ENCODE peak calls at places on chromosomes 13 and 19, in six cellular contexts. One of them, this sample, is unnamed. For H3K36me3, H3K9me3 and H3K4me1, the result is how much of the 10 kb centered on the place peaks cover.

GRCh38 chr19:17777840-17778620 is 16.9 kb upstream of the B3GNT3 start:
- DNase-seq in aorta: peak
- DNase-seq in stomach: peak
- DNase-seq in psoas muscle: peak
- DNase-seq in suprapubic skin: no peak
- DNase-seq in thoracic aorta: no peak
- DNase-seq in this sample: peak

GRCh38 chr13:94431987-94432386 is 47.5 kb downstream of the DCT start:
- DNase-seq in stomach: no peak
- DNase-seq in psoas muscle: no peak
- DNase-seq in suprapubic skin: no peak
- DNase-seq in aorta: no peak
- DNase-seq in thoracic aorta: no peak
- DNase-seq in this sample: no peak

GRCh38 chr13:79491715-79492114 is 10.8 kb downstream of the NDFIP2 start:
- DNase-seq in thoracic aorta: no peak
- DNase-seq in suprapubic skin: no peak
- DNase-seq in aorta: no peak
- DNase-seq in psoas muscle: no peak
- DNase-seq in stomach: no peak
- DNase-seq in this sample: no peak

GRCh38 chr19:31355330-31356289 is 6.4 kb upstream of the TSHZ3 start:
- DNase-seq in thoracic aorta: no peak
- DNase-seq in stomach: no peak
- DNase-seq in aorta: no peak
- DNase-seq in psoas muscle: no peak
- DNase-seq in suprapubic skin: no peak
- DNase-seq in this sample: no peak

GRCh38 chr13:113495494-113496251 is 5.2 kb upstream of the DCUN1D2 start:
- DNase-seq in suprapubic skin: no peak
- DNase-seq in stomach: no peak
- DNase-seq in psoas muscle: no peak
- DNase-seq in aorta: no peak
- DNase-seq in thoracic aorta: no peak
- DNase-seq in this sample: no peak

GRCh38 chr19:58552655-58553054 is 2.2 kb downstream of the CHMP2A start:
- DNase-seq in suprapubic skin: no peak
- DNase-seq in aorta: no peak
- DNase-seq in psoas muscle: no peak
- DNase-seq in stomach: no peak
- DNase-seq in thoracic aorta: no peak
- DNase-seq in this sample: no peak

GRCh38 chr13:79741006-79741405 is 260.1 kb downstream of the NDFIP2 start:
- DNase-seq in thoracic aorta: no peak
- DNase-seq in stomach: no peak
- DNase-seq in psoas muscle: no peak
- DNase-seq in suprapubic skin: no peak
- DNase-seq in aorta: no peak
- DNase-seq in this sample: peak

GRCh38 chr19:29687244-29687896 is 22.1 kb downstream of the PLEKHF1 start:
- DNase-seq in suprapubic skin: no peak
- DNase-seq in thoracic aorta: no peak
- DNase-seq in aorta: no peak
- DNase-seq in psoas muscle: peak
- DNase-seq in stomach: no peak
- DNase-seq in this sample: peak

GRCh38 chr19:7743425-7743841 is 3.9 kb downstream of the CD209 start:
- DNase-seq in suprapubic skin: no peak
- DNase-seq in thoracic aorta: no peak
- DNase-seq in stomach: no peak
- DNase-seq in psoas muscle: no peak
- DNase-seq in aorta: no peak
- DNase-seq in this sample: no peak

GRCh38 chr19:44943801-44944249 is 1.8 kb downstream of the APOC4 start:
- DNase-seq in stomach: peak
- DNase-seq in psoas muscle: peak
- DNase-seq in aorta: no peak
- DNase-seq in suprapubic skin: no peak
- DNase-seq in thoracic aorta: no peak
- DNase-seq in this sample: no peak

GRCh38 chr13:94641432-94641941 is 39.8 kb downstream of the GPR180 start:
- DNase-seq in suprapubic skin: no peak
- DNase-seq in stomach: no peak
- DNase-seq in psoas muscle: no peak
- DNase-seq in aorta: no peak
- DNase-seq in thoracic aorta: no peak
- DNase-seq in this sample: no peak

GRCh38 chr13:52845766-52846566 is 2.5 kb downstream of the PCDH8 start:
- DNase-seq in aorta: peak
- DNase-seq in stomach: no peak
- DNase-seq in thoracic aorta: no peak
- DNase-seq in psoas muscle: peak
- DNase-seq in suprapubic skin: no peak
- DNase-seq in this sample: no peak

GRCh38 chr19:16144216-16144581 is 714 bp downstream of the HSH2D start:
- DNase-seq in thoracic aorta: no peak
- DNase-seq in stomach: no peak
- DNase-seq in aorta: no peak
- DNase-seq in psoas muscle: no peak
- DNase-seq in suprapubic skin: no peak
- DNase-seq in this sample: no peak

GRCh38 chr19:1425102-1425842 is 12.9 kb upstream of the RPS15 start:
- DNase-seq in suprapubic skin: no peak
- DNase-seq in psoas muscle: no peak
- DNase-seq in stomach: no peak
- DNase-seq in aorta: no peak
- DNase-seq in thoracic aorta: no peak
- DNase-seq in this sample: no peak

GRCh38 chr13:66312312-66313087 is 917.6 kb downstream of the PCDH9 start:
- DNase-seq in thoracic aorta: no peak
- DNase-seq in psoas muscle: no peak
- DNase-seq in stomach: peak
- DNase-seq in suprapubic skin: no peak
- DNase-seq in aorta: no peak
- DNase-seq in this sample: no peak

GRCh38 chr13:47215741-47216140 is 318.9 kb upstream of the HTR2A start:
- DNase-seq in aorta: no peak
- DNase-seq in stomach: no peak
- DNase-seq in thoracic aorta: no peak
- DNase-seq in psoas muscle: no peak
- DNase-seq in suprapubic skin: no peak
- DNase-seq in this sample: peak

GRCh38 chr19:54266133-54266532 is 9.1 kb upstream of the LILRB5 start:
- DNase-seq in aorta: peak
- DNase-seq in psoas muscle: peak
- DNase-seq in stomach: peak
- DNase-seq in thoracic aorta: no peak
- DNase-seq in suprapubic skin: peak
- DNase-seq in this sample: peak

GRCh38 chr13:36133950-36134349 is 2.8 kb upstream of the DCLK1 start:
- DNase-seq in aorta: no peak
- DNase-seq in psoas muscle: no peak
- DNase-seq in thoracic aorta: no peak
- DNase-seq in stomach: no peak
- DNase-seq in suprapubic skin: no peak
- DNase-seq in this sample: no peak

GRCh38 chr13:102555914-102556553 is 40.8 kb upstream of the TPP2 start:
- DNase-seq in suprapubic skin: no peak
- DNase-seq in aorta: no peak
- DNase-seq in psoas muscle: no peak
- DNase-seq in stomach: no peak
- DNase-seq in thoracic aorta: no peak
- DNase-seq in this sample: peak

GRCh38 chr13:79549355-79550106 is 68.6 kb downstream of the NDFIP2 start:
- DNase-seq in psoas muscle: no peak
- DNase-seq in suprapubic skin: no peak
- DNase-seq in stomach: no peak
- DNase-seq in thoracic aorta: no peak
- DNase-seq in aorta: no peak
- DNase-seq in this sample: peak

GRCh38 chr19:29699861-29700260 is 15.2 kb downstream of the C19orf12 start:
- DNase-seq in suprapubic skin: no peak
- DNase-seq in psoas muscle: no peak
- DNase-seq in thoracic aorta: no peak
- DNase-seq in aorta: peak
- DNase-seq in stomach: no peak
- DNase-seq in this sample: no peak

GRCh38 chr19:53876651-53877224 is 5.3 kb upstream of the PRKCG start:
- DNase-seq in psoas muscle: no peak
- DNase-seq in aorta: no peak
- DNase-seq in suprapubic skin: no peak
- DNase-seq in thoracic aorta: no peak
- DNase-seq in stomach: no peak
- DNase-seq in this sample: no peak

GRCh38 chr13:36297600-36298338 is at the start of gene CCDC169:
- DNase-seq in psoas muscle: peak
- DNase-seq in suprapubic skin: peak
- DNase-seq in aorta: peak
- DNase-seq in thoracic aorta: peak
- DNase-seq in stomach: peak
- DNase-seq in this sample: peak

GRCh38 chr19:40908981-40909380 is 26.9 kb upstream of the CYP2A7 start:
- DNase-seq in aorta: no peak
- DNase-seq in thoracic aorta: no peak
- DNase-seq in psoas muscle: no peak
- DNase-seq in suprapubic skin: no peak
- DNase-seq in stomach: no peak
- DNase-seq in this sample: no peak

GRCh38 chr19:40467007-40467565 is 285 bp downstream of the SPTBN4 start:
- DNase-seq in suprapubic skin: no peak
- DNase-seq in thoracic aorta: no peak
- DNase-seq in aorta: no peak
- DNase-seq in stomach: no peak
- DNase-seq in psoas muscle: no peak
- DNase-seq in this sample: no peak

GRCh38 chr13:32309812-32310706 is 5.1 kb downstream of the ZAR1L start:
- DNase-seq in psoas muscle: no peak
- DNase-seq in stomach: no peak
- DNase-seq in thoracic aorta: no peak
- DNase-seq in suprapubic skin: no peak
- DNase-seq in aorta: no peak
- DNase-seq in this sample: peak

GRCh38 chr19:3668331-3669133 is 31.7 kb downstream of the PIP5K1C start:
- DNase-seq in suprapubic skin: no peak
- DNase-seq in psoas muscle: no peak
- DNase-seq in stomach: no peak
- DNase-seq in thoracic aorta: no peak
- DNase-seq in aorta: no peak
- DNase-seq in this sample: no peak

GRCh38 chr13:102191951-102192461 is 209.8 kb downstream of the FGF14 start:
- DNase-seq in psoas muscle: no peak
- DNase-seq in thoracic aorta: no peak
- DNase-seq in suprapubic skin: no peak
- DNase-seq in aorta: no peak
- DNase-seq in stomach: no peak
- DNase-seq in this sample: no peak

GRCh38 chr13:60627071-60627686 is 230.2 kb downstream of the TDRD3 start:
- DNase-seq in thoracic aorta: no peak
- DNase-seq in stomach: no peak
- DNase-seq in psoas muscle: no peak
- DNase-seq in suprapubic skin: no peak
- DNase-seq in aorta: no peak
- DNase-seq in this sample: peak

GRCh38 chr19:6723738-6724137 is 3.3 kb upstream of the C3 start:
- DNase-seq in stomach: no peak
- DNase-seq in suprapubic skin: no peak
- DNase-seq in psoas muscle: no peak
- DNase-seq in thoracic aorta: no peak
- DNase-seq in aorta: peak
- DNase-seq in this sample: no peak

GRCh38 chr13:100566543-100566942 is 22.0 kb downstream of the GGACT start:
- DNase-seq in thoracic aorta: no peak
- DNase-seq in suprapubic skin: no peak
- DNase-seq in psoas muscle: no peak
- DNase-seq in aorta: no peak
- DNase-seq in stomach: no peak
- DNase-seq in this sample: no peak

GRCh38 chr19:48845384-48845783 is 9.1 kb upstream of the HSD17B14 start:
- DNase-seq in stomach: no peak
- DNase-seq in aorta: no peak
- DNase-seq in suprapubic skin: no peak
- DNase-seq in psoas muscle: no peak
- DNase-seq in thoracic aorta: no peak
- DNase-seq in this sample: no peak

DNA sequence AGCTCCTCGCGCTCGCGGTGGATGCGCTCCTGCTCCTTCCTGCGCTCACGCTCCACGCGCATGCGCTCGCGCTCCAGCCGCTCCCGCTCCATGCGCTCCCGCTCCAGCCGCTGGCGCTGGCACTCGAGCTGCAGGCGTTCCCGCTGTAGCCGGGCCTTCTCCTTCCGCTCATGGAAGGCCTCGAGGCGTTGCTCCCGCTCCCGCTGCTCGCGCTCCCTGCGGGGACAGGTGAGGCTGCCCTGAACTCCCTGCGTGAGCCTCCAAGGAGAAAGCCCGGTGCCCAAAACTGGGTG is 26.2 kb upstream of the TINCR start:
- DNase-seq in thoracic aorta: no peak
- DNase-seq in stomach: no peak
- DNase-seq in psoas muscle: no peak
- DNase-seq in aorta: no peak
- DNase-seq in suprapubic skin: no peak
- DNase-seq in this sample: no peak
- H3K36me3 ChIP-seq in thoracic aorta: half or more
- H3K36me3 ChIP-seq in stomach: half or more
- H3K36me3 ChIP-seq in psoas muscle: half or more
- H3K36me3 ChIP-seq in aorta: under half
- H3K36me3 ChIP-seq in suprapubic skin: half or more
- H3K36me3 ChIP-seq in this sample: half or more

GRCh38 chr13:27005556-27005955 is 166.1 kb downstream of the USP12 start:
- DNase-seq in thoracic aorta: no peak
- DNase-seq in stomach: no peak
- DNase-seq in suprapubic skin: no peak
- DNase-seq in aorta: no peak
- DNase-seq in psoas muscle: no peak
- DNase-seq in this sample: peak
- H3K9me3 ChIP-seq in thoracic aorta: under half
- H3K9me3 ChIP-seq in stomach: under half
- H3K9me3 ChIP-seq in suprapubic skin: under half
- H3K9me3 ChIP-seq in aorta: under half
- H3K9me3 ChIP-seq in psoas muscle: under half
- H3K9me3 ChIP-seq in this sample: under half

GRCh38 chr13:46032341-46032740 is 20.2 kb downstream of the ZC3H13 start:
- DNase-seq in psoas muscle: no peak
- DNase-seq in stomach: no peak
- DNase-seq in thoracic aorta: no peak
- DNase-seq in aorta: no peak
- DNase-seq in suprapubic skin: no peak
- DNase-seq in this sample: no peak
- H3K4me1 ChIP-seq in psoas muscle: under half
- H3K4me1 ChIP-seq in stomach: under half
- H3K4me1 ChIP-seq in thoracic aorta: under half
- H3K4me1 ChIP-seq in aorta: under half
- H3K4me1 ChIP-seq in suprapubic skin: under half
- H3K4me1 ChIP-seq in this sample: under half

GRCh38 chr19:39169143-39169810 is 27.5 kb upstream of the NCCRP1 start:
- DNase-seq in stomach: no peak
- DNase-seq in psoas muscle: no peak
- DNase-seq in aorta: no peak
- DNase-seq in thoracic aorta: no peak
- DNase-seq in suprapubic skin: no peak
- DNase-seq in this sample: no peak
- H3K36me3 ChIP-seq in stomach: half or more
- H3K36me3 ChIP-seq in psoas muscle: under half
- H3K36me3 ChIP-seq in aorta: under half
- H3K36me3 ChIP-seq in thoracic aorta: under half
- H3K36me3 ChIP-seq in suprapubic skin: half or more
- H3K36me3 ChIP-seq in this sample: under half